ENCODE peak calls at places on chromosomes 4 and X, in six cellular contexts. G is foreskin melanocyte; I is stimulated activated naive CD4-positive, alpha-beta T cell; S is mucosa of descending colon; W is NCI-H2081 treated with DMSO at 0.1 percent for 48 hours; K is amygdala. C is an unnamed sample.

GRCh38 chrX:10174810-10175209 is 18.0 kb downstream of the CLCN4 start:
- DNase-seq in G (no peak), I (no peak), S (no peak), W (no peak), K (no peak), C (no peak)

GRCh38 chr4:185082549-185082948 is 60.5 kb upstream of the SLC25A4 start:
- DNase-seq in G (no peak), I (no peak), S (peak), W (no peak), K (no peak), C (no peak)

GRCh38 chr4:94412019-94413017 is 39.4 kb upstream of the PDLIM5 start:
- DNase-seq in G (peak), I (no peak), S (peak), W (no peak), K (no peak), C (no peak)

GRCh38 chr4:8831221-8832129 is 40.2 kb downstream of the HMX1 start:
- DNase-seq in G (no peak), I (no peak), S (no peak), W (no peak), K (no peak), C (no peak)

GRCh38 chr4:4888695-4889094 is 29.2 kb downstream of the MSX1 start:
- DNase-seq in G (no peak), I (no peak), S (no peak), W (no peak), K (no peak), C (no peak)

GRCh38 chrX:110087485-110088356 is 84.8 kb downstream of the TMEM164 start:
- DNase-seq in G (peak), I (no peak), S (no peak), W (no peak), K (no peak), C (no peak)

GRCh38 chr4:3635090-3635820 is 103.0 kb upstream of the LRPAP1 start:
- DNase-seq in G (no peak), I (no peak), S (no peak), W (no peak), K (no peak), C (no peak)

GRCh38 chrX:119055650-119056049 is 17.1 kb upstream of the CT47C1 start:
- DNase-seq in G (no peak), I (no peak), S (no peak), W (no peak), K (no peak), C (no peak)

GRCh38 chrX:88604433-88605221 is 142.4 kb upstream of the CPXCR1 start:
- DNase-seq in G (no peak), I (no peak), S (no peak), W (no peak), K (no peak), C (no peak)

GRCh38 chr4:124902111-124902510 is 189.6 kb upstream of the ANKRD50 start:
- DNase-seq in G (no peak), I (no peak), S (no peak), W (no peak), K (no peak), C (no peak)

GRCh38 chr4:14308229-14308651 is 680.7 kb upstream of the BOD1L1 start:
- DNase-seq in G (no peak), I (no peak), S (no peak), W (no peak), K (no peak), C (no peak)

GRCh38 chrX:136196691-136197155 is 49.4 kb downstream of the FHL1 start:
- DNase-seq in G (no peak), I (no peak), S (no peak), W (no peak), K (no peak), C (no peak)

GRCh38 chrX:40660381-40660780 is 13.0 kb upstream of the CXorf38 start:
- DNase-seq in G (no peak), I (no peak), S (no peak), W (no peak), K (no peak), C (no peak)

C was measured in naive thymus-derived CD4-positive, alpha-beta T cell.